ENCODE peak calls at places on chromosome 12, in nine cellular contexts. I is tibial artery; X is central memory CD4-positive, alpha-beta T cell; S is astrocyte of the spinal cord; D is T-helper 2 cell; U is lower lobe of right lung; C is CD4-positive, alpha-beta memory T cell; Y is HFFc6; Q is T-helper 17 cell. V is an unnamed sample.
A peak's percentile ranks its signal among the peaks of the same experiment; 100 is the strongest.

GRCh38 chr12:49092086-49092815 is 2.4 kb downstream of the DHH start:
- DNase-seq in X (peak; percentile 42), Y (no peak), U (no peak), C (peak; percentile 61), S (peak; percentile 35), D (peak; percentile 31), Q (peak; percentile 30), I (no peak), V (no peak)

GRCh38 chr12:120078868-120079267 is 37.7 kb downstream of the RAB35 start:
- DNase-seq in X (no peak), Q (no peak), I (peak; percentile 37), C (no peak), Y (no peak), S (no peak), D (no peak), U (no peak), V (no peak)

GRCh38 chr12:6807170-6807569 is 14.5 kb upstream of the GPR162 start:
- DNase-seq in I (no peak), X (no peak), Q (no peak), D (no peak), U (no peak), C (no peak), S (no peak), Y (no peak), V (no peak)

GRCh38 chr12:54418441-54419087 is 502 bp downstream of the ITGA5 start:
- DNase-seq in S (no peak), Q (no peak), C (no peak), U (no peak), Y (no peak), X (no peak), I (no peak), D (no peak), V (no peak)

GRCh38 chr12:14256555-14257169 is 108.8 kb upstream of the ATF7IP start:
- DNase-seq in Y (peak; percentile 64), D (peak; percentile 52), I (peak; percentile 86), C (peak; percentile 80), X (peak; percentile 70), U (peak; percentile 87), S (peak; percentile 88), Q (peak; percentile 47), V (peak; percentile 80)

GRCh38 chr12:6073426-6073825 is 51.0 kb downstream of the VWF start:
- DNase-seq in C (no peak), S (no peak), Q (no peak), D (no peak), I (no peak), U (no peak), X (no peak), Y (no peak), V (no peak)

GRCh38 chr12:92369643-92370042 is 224.0 kb upstream of the BTG1 start:
- DNase-seq in Y (peak; percentile 94), C (no peak), Q (no peak), S (peak; percentile 38), U (no peak), I (no peak), D (no peak), X (no peak), V (no peak)

GRCh38 chr12:6373022-6373787 is 2.2 kb downstream of the SCNN1A start:
- DNase-seq in X (no peak), I (no peak), S (no peak), Q (no peak), D (no peak), U (peak; percentile 46), C (no peak), Y (no peak), V (peak; percentile 65)

GRCh38 chr12:21305666-21306065 is 29.1 kb downstream of the SLCO1A2 start:
- DNase-seq in Y (no peak), I (no peak), C (no peak), Q (no peak), U (no peak), D (no peak), X (no peak), S (peak; percentile 7), V (no peak)

GRCh38 chr12:48336564-48336963 is 14.2 kb downstream of the ZNF641 start:
- DNase-seq in C (no peak), S (no peak), D (no peak), X (no peak), Q (no peak), I (no peak), Y (no peak), U (no peak), V (no peak)

GRCh38 chr12:43550831-43551270 is 1.2 kb downstream of the ADAMTS20 start:
- DNase-seq in D (no peak), Q (no peak), X (no peak), Y (no peak), U (no peak), C (no peak), S (no peak), I (no peak), V (no peak)

GRCh38 chr12:89225808-89226368 is 126.4 kb downstream of the DUSP6 start:
- DNase-seq in C (no peak), D (no peak), U (no peak), Q (no peak), Y (peak; percentile 81), I (no peak), S (peak; percentile 90), X (no peak), V (peak; percentile 97)

GRCh38 chr12:93669452-93669851 is 7.7 kb upstream of the CRADD start:
- DNase-seq in Y (no peak), U (no peak), X (no peak), D (no peak), C (no peak), S (no peak), I (no peak), Q (no peak), V (no peak)

GRCh38 chr12:54684636-54685630 is 36.8 kb upstream of the DCD start:
- DNase-seq in Q (no peak), I (no peak), C (no peak), D (no peak), S (no peak), X (no peak), Y (no peak), U (no peak), V (no peak)

GRCh38 chr12:80838708-80839107 is 99.0 kb downstream of the LIN7A start:
- DNase-seq in U (no peak), C (no peak), D (no peak), I (no peak), Y (no peak), S (peak; percentile 48), X (no peak), Q (no peak), V (no peak)

GRCh38 chr12:20415641-20416040 is 47.3 kb downstream of the PDE3A start:
- DNase-seq in C (no peak), U (no peak), D (no peak), Q (no peak), X (no peak), Y (no peak), S (no peak), I (no peak), V (no peak)

V was measured in HCT116.